ENCODE peak calls at places on chromosome 10, in six cellular contexts. U is left ventricle myocardium inferior; V is GM10248; K is PC-9; J is lower leg skin; R is CD8-positive, alpha-beta T cell. E is an unnamed sample.

GRCh38 chr10:96025566-96025965 is 17.8 kb upstream of the CCNJ start:
- DNase-seq in U (no peak), V (peak), K (no peak), J (no peak), R (no peak), E (no peak)

GRCh38 chr10:131200856-131201470 is 110.6 kb downstream of the TCERG1L start:
- DNase-seq in U (no peak), V (no peak), K (no peak), J (peak), R (no peak), E (peak)

GRCh38 chr10:132641966-132642731 is 104.6 kb downstream of the INPP5A start:
- DNase-seq in U (no peak), V (no peak), K (no peak), J (peak), R (peak), E (peak)

GRCh38 chr10:119412831-119413737 is 129.4 kb downstream of the RGS10 start:
- DNase-seq in U (no peak), V (no peak), K (no peak), J (no peak), R (no peak), E (no peak)

GRCh38 chr10:84114088-84114667 is 25.1 kb upstream of the GHITM start:
- DNase-seq in U (no peak), V (no peak), K (no peak), J (no peak), R (no peak), E (no peak)

GRCh38 chr10:103849880-103850571 is 5.3 kb downstream of the SH3PXD2A start:
- DNase-seq in U (no peak), V (no peak), K (no peak), J (no peak), R (no peak), E (peak)

GRCh38 chr10:3949741-3950140 is 164.7 kb upstream of the KLF6 start:
- DNase-seq in U (no peak), V (no peak), K (no peak), J (peak), R (no peak), E (no peak)

GRCh38 chr10:61623101-61623500 is 39.6 kb upstream of the CABCOCO1 start:
- DNase-seq in U (no peak), V (no peak), K (no peak), J (no peak), R (no peak), E (no peak)

GRCh38 chr10:78292987-78293865 is 259.6 kb downstream of the RPS24 start:
- DNase-seq in U (no peak), V (no peak), K (no peak), J (no peak), R (no peak), E (no peak)

GRCh38 chr10:47319798-47320197 is 2.5 kb upstream of the GDF2 start:
- DNase-seq in U (no peak), V (no peak), K (no peak), J (peak), R (no peak), E (no peak)

GRCh38 chr10:131636116-131636515 is 264.7 kb upstream of the PPP2R2D start:
- DNase-seq in U (no peak), V (no peak), K (no peak), J (peak), R (no peak), E (no peak)

GRCh38 chr10:14423111-14423744 is 92.5 kb upstream of the FRMD4A start:
- DNase-seq in U (no peak), V (no peak), K (no peak), J (no peak), R (no peak), E (no peak)

GRCh38 chr10:99526861-99527504 is 5.8 kb upstream of the NKX2-3 start:
- DNase-seq in U (no peak), V (no peak), K (no peak), J (no peak), R (no peak), E (no peak)

GRCh38 chr10:64813391-64813790 is 1292.2 kb downstream of the REEP3 start:
- DNase-seq in U (no peak), V (no peak), K (no peak), J (no peak), R (no peak), E (no peak)

GRCh38 chr10:1935912-1936311 is 198.6 kb upstream of the ADARB2 start:
- DNase-seq in U (no peak), V (no peak), K (no peak), J (no peak), R (no peak), E (no peak)

GRCh38 chr10:103513383-103514060 is 20.0 kb downstream of the NEURL1 start:
- DNase-seq in U (no peak), V (peak), K (no peak), J (peak), R (no peak), E (no peak)

GRCh38 chr10:133336131-133337078 is at the start of gene CALY:
- DNase-seq in U (no peak), V (peak), K (no peak), J (no peak), R (peak), E (no peak)

GRCh38 chr10:3031490-3031889 is 35.9 kb upstream of the PFKP start:
- DNase-seq in U (no peak), V (no peak), K (no peak), J (no peak), R (no peak), E (no peak)

GRCh38 chr10:125094826-125095225 is 65.5 kb downstream of the CTBP2 start:
- DNase-seq in U (no peak), V (no peak), K (no peak), J (no peak), R (no peak), E (peak)

GRCh38 chr10:4733843-4734224 is 92.2 kb upstream of the AKR1E2 start:
- DNase-seq in U (no peak), V (no peak), K (no peak), J (no peak), R (no peak), E (no peak)

GRCh38 chr10:76920581-76920980 is 717.0 kb downstream of the KCNMA1 start:
- DNase-seq in U (no peak), V (no peak), K (no peak), J (no peak), R (no peak), E (no peak)

GRCh38 chr10:82981137-82981723 is 1106.2 kb downstream of the NRG3 start:
- DNase-seq in U (no peak), V (no peak), K (no peak), J (no peak), R (no peak), E (no peak)

GRCh38 chr10:6498771-6499170 is 81.3 kb downstream of the PRKCQ start:
- DNase-seq in U (no peak), V (no peak), K (no peak), J (no peak), R (peak), E (no peak)

GRCh38 chr10:58969578-58969977 is 206.9 kb upstream of the PHYHIPL start:
- DNase-seq in U (no peak), V (no peak), K (no peak), J (no peak), R (no peak), E (no peak)

GRCh38 chr10:71621263-71621751 is 98.3 kb downstream of the C10orf105 start:
- DNase-seq in U (no peak), V (no peak), K (no peak), J (peak), R (no peak), E (peak)

GRCh38 chr10:8056378-8056777 is 1.9 kb downstream of the GATA3 start:
- DNase-seq in U (no peak), V (no peak), K (no peak), J (peak), R (no peak), E (no peak)

GRCh38 chr10:124916098-124916584 is 25.8 kb upstream of the ZRANB1 start:
- DNase-seq in U (no peak), V (no peak), K (no peak), J (peak), R (no peak), E (no peak)

GRCh38 chr10:15321431-15322321 is 49.4 kb downstream of the FAM171A1 start:
- DNase-seq in U (peak), V (no peak), K (no peak), J (peak), R (no peak), E (no peak)

GRCh38 chr10:107502263-107502979 is 337.9 kb upstream of the SORCS1 start:
- DNase-seq in U (no peak), V (no peak), K (no peak), J (no peak), R (no peak), E (no peak)

GRCh38 chr10:89552213-89552612 is 16.8 kb upstream of the SLC16A12 start:
- DNase-seq in U (no peak), V (no peak), K (no peak), J (no peak), R (no peak), E (no peak)

DNA sequence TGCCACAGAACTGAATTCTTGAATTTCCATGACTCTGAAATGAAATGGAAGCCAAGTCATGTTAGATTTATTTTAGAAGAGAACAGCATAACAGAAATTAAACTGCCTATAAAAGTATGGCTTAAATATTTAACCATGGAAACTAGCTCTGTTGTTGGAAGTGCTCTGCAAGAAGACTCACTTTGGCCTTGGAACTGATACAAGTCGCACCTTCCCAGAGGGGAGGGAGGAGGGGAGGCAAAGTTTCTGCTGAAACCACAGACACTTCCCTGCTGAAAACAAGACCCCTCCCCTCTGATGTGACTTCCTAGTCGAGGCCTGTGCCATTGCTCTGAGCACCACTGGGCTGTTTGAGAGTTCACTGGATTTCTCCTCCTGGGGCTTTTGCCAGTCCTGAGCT is 72.1 kb downstream of the OR13A1 start:
- DNase-seq in U (no peak), V (no peak), K (no peak), J (no peak), R (no peak), E (no peak)
- TF ChIP-seq CTCF in U (no peak), V (no peak), K (no peak), J (no peak), R (no peak), E (no peak)

GRCh38 chr10:116827214-116827671 is 22.1 kb upstream of the ENO4 start:
- DNase-seq in U (no peak), V (no peak), K (no peak), J (peak), R (no peak), E (no peak)
- TF ChIP-seq CTCF in U (no peak), V (no peak), K (no peak), J (no peak), R (no peak), E (no peak)

DNA sequence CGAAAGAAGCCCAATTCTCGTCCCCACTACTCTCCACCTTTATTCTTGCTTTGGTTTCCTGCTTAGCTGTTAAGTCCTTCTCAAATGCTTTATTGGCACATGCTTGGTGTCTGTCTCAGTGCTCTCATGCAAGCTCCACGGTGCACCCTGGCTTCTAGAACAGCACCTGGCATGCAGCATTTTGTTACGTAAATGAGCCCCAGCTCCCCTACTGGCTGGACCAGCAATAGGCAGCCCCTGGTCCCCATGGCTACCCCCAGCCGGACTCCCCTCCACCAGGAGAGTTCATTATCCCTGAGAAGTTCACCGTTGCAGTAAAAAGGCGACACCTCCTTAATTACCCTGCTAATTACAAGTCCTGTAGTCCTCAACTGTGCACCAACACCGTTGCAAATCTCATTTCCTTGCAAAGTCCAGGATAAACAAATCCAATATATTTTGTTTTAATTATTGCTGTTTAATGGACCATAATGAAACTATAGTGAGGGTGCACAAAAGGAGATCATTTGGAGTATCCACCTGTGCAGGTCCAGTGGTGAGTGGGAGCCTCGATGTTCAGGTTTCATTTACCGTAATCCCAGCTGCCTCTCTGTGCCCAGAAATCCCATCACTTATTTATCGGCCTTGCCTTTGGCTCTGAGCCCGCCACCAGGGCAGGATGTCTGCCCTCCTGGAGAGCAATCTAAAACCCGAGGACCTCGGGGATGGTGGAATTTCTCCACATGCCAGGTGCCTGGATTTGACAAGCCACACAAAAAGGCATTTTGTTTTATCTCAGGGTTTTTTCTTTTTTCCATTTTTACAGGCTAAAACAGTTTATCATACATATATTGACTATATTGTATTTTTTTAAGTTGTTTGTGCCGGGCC is 12.8 kb upstream of the DRGX start:
- DNase-seq in U (no peak), V (no peak), K (no peak), J (peak), R (no peak), E (no peak)
- TF ChIP-seq CTCF in U (peak), V (no peak), K (no peak), J (no peak), R (no peak), E (no peak)

GRCh38 chr10:110540038-110540437 is 27.5 kb upstream of the SMC3 start:
- DNase-seq in U (no peak), V (no peak), K (no peak), J (no peak), R (no peak), E (no peak)
- TF ChIP-seq CTCF in U (no peak), V (no peak), K (no peak), J (no peak), R (no peak), E (no peak)

GRCh38 chr10:108812296-108812695 is 1111.0 kb downstream of the XPNPEP1 start:
- DNase-seq in U (no peak), V (no peak), K (no peak), J (no peak), R (no peak), E (no peak)

GRCh38 chr10:108812906-108813305 is 1110.4 kb downstream of the XPNPEP1 start:
- DNase-seq in U (no peak), V (no peak), K (no peak), J (no peak), R (no peak), E (no peak)

GRCh38 chr10:108808228-108808627 is 1115.1 kb downstream of the XPNPEP1 start:
- DNase-seq in U (no peak), V (no peak), K (no peak), J (no peak), R (no peak), E (no peak)
- TF ChIP-seq CTCF in U (no peak), V (no peak), K (no peak), J (no peak), R (no peak), E (no peak)

DNA sequence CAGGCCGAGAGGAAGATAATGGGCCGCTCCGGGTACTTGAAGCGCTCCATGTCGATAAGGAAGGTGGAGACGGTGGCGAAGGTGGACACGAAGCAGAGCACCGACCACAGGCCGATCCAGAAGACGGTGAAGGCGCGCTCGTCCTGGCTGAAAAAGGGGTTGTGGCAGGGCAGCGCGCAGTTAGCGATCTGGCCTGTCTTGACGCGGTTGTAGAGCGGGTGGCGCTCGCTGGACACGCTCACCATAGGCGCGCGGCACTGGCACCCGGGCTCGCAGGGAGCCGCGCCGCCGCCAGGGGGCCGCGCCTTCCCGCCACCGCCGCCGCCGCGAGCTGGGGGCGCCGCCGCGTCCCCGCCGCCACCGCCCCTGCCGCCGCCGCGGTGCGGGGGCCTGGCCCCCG is 1.6 kb downstream of the FZD8 start:
- DNase-seq in U (peak), V (peak), K (no peak), J (peak), R (no peak), E (peak)
- TF ChIP-seq CTCF in U (peak), V (peak), K (no peak), J (no peak), R (no peak), E (peak)

DNA sequence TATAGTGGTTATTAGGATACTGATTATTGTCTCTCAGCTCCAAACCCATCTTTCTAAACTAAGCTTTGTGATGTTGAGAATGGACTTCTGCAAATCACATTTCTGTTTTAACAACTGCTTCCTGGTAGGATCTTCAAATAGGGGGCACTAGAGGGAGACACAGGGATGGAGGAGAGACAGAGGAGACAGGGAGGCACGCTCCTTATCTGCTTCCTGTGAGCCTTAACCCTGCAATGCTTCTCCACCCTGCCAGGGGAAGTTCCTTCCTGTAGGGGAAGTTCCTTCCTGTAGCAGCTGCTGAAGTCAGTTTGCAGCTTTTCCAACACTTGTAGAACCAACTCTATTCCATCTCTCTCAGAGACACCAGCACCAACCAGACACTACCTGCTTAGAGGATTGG is 847.2 kb downstream of the CCSER2 start:
- DNase-seq in U (no peak), V (no peak), K (no peak), J (no peak), R (no peak), E (no peak)
- TF ChIP-seq CTCF in U (no peak), V (no peak), K (no peak), J (no peak), R (no peak), E (no peak)

DNA sequence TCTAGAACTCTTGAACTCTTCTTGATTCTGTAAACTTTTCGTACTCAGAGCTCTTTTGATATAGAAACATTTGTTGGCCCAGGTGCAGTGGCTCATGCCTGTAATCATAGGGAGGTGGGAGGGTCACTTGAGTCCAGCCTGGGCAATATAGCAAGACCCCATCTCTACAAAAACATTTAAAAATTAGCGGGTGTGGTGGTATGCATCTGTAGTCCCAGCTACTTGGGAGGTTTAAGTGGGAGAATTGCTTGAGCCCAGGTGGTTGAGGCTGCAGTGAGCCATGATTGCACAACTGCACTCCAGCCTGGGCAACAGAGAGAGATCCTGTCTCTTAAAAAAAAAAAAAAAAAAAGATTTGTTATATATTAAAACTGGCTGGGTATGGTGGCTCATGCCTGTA is 121.6 kb downstream of the BAMBI start:
- DNase-seq in U (no peak), V (no peak), K (no peak), J (no peak), R (no peak), E (no peak)
- TF ChIP-seq CTCF in U (no peak), V (no peak), K (no peak), J (no peak), R (no peak), E (no peak)